ENCODE peak calls at places on chromosomes 11 and 22, in six cellular contexts. Y, R, T, A, I and M are unnamed samples.

GRCh38 chr11:57641426-57641825 is 8.3 kb downstream of the YPEL4 start:
- DNase-seq in Y (no peak), R (no peak), A (no peak), T (no peak), I (no peak), M (no peak)

GRCh38 chr11:2578934-2579280 is 120.9 kb downstream of the KCNQ1OT1 start:
- DNase-seq in A (no peak), R (no peak), I (no peak), Y (no peak), T (no peak), M (no peak)

GRCh38 chr22:11616811-11617210 is 3911.2 kb upstream of the OR11H1 start:
- DNase-seq in Y (no peak), I (no peak), A (no peak), R (no peak), T (no peak), M (no peak)

GRCh38 chr11:77669848-77670511 is 32.4 kb upstream of the CLNS1A start:
- DNase-seq in I (no peak), T (no peak), Y (no peak), R (no peak), A (no peak), M (no peak)

GRCh38 chr11:127199306-127199801 is 198.8 kb upstream of the KIRREL3 start:
- DNase-seq in A (no peak), I (no peak), Y (no peak), R (no peak), T (no peak), M (no peak)

GRCh38 chr11:70826541-70826943 is 425.8 kb downstream of the SHANK2 start:
- DNase-seq in T (peak; percentile 26), Y (no peak), R (peak; percentile 14), I (no peak), A (no peak), M (no peak)

GRCh38 chr11:64444838-64445441 is 86.0 kb downstream of the RPS6KA4 start:
- DNase-seq in Y (no peak), T (no peak), R (peak; percentile 17), A (no peak), I (peak; percentile 38), M (no peak)

GRCh38 chr11:58905716-58906547 is 33.4 kb upstream of the GLYATL1 start:
- DNase-seq in R (peak; percentile 50), T (peak; percentile 58), I (no peak), Y (no peak), A (no peak), M (peak; percentile 64)

GRCh38 chr11:110948112-110948511 is 235.9 kb upstream of the ARHGAP20 start:
- DNase-seq in Y (no peak), T (no peak), I (no peak), R (no peak), A (no peak), M (no peak)

GRCh38 chr11:122709042-122709760 is 53.7 kb downstream of the UBASH3B start:
- DNase-seq in Y (no peak), A (no peak), T (no peak), I (no peak), R (no peak), M (no peak)

GRCh38 chr11:100827934-100828661 is 141.0 kb downstream of the ARHGAP42 start:
- DNase-seq in T (no peak), I (no peak), Y (no peak), A (no peak), R (peak; percentile 18), M (no peak)

GRCh38 chr11:72222106-72222891 is 2.3 kb upstream of the INPPL1 start:
- DNase-seq in R (no peak), T (no peak), I (no peak), Y (no peak), A (no peak), M (no peak)

GRCh38 chr11:113546757-113547507 is 71.7 kb upstream of the DRD2 start:
- DNase-seq in A (no peak), T (no peak), I (no peak), Y (no peak), R (no peak), M (no peak)

GRCh38 chr11:95659088-95659487 is 130.5 kb downstream of the FAM76B start:
- DNase-seq in A (no peak), I (no peak), T (no peak), Y (no peak), R (no peak), M (no peak)

GRCh38 chr11:77312107-77312506 is 10.6 kb upstream of the GDPD4 start:
- DNase-seq in A (no peak), T (no peak), Y (no peak), I (no peak), R (no peak), M (no peak)

GRCh38 chr11:47620836-47621378 is 21.5 kb downstream of the MTCH2 start:
- DNase-seq in R (no peak), Y (no peak), I (no peak), A (no peak), T (no peak), M (no peak)

GRCh38 chr11:29159552-29160465 is 857.0 kb downstream of the KCNA4 start:
- DNase-seq in T (peak; percentile 1), Y (no peak), I (peak; percentile 12), R (peak; percentile 33), A (no peak), M (no peak)

GRCh38 chr22:27626675-27627443 is 174.7 kb downstream of the MN1 start:
- DNase-seq in A (no peak), I (no peak), T (no peak), R (no peak), Y (no peak), M (no peak)

GRCh38 chr11:118618115-118618990 is 10.9 kb downstream of the PHLDB1 start:
- DNase-seq in A (no peak), I (no peak), Y (no peak), T (peak; percentile 72), R (no peak), M (peak; percentile 78)

GRCh38 chr11:64696045-64696444 is 27.0 kb downstream of the NRXN2 start:
- DNase-seq in A (no peak), I (no peak), R (no peak), Y (no peak), T (no peak), M (no peak)

GRCh38 chr11:35066029-35066428 is 72.9 kb upstream of the CD44 start:
- DNase-seq in T (no peak), A (no peak), R (no peak), I (no peak), Y (no peak), M (no peak)

GRCh38 chr22:34760276-34761008 is 305.5 kb upstream of the ISX start:
- DNase-seq in A (no peak), T (no peak), I (no peak), Y (no peak), R (peak; percentile 15), M (no peak)

GRCh38 chr11:48091426-48092102 is 111.2 kb downstream of the PTPRJ start:
- DNase-seq in T (no peak), R (no peak), Y (no peak), A (no peak), I (no peak), M (no peak)

GRCh38 chr22:19406846-19407245 is 24.7 kb downstream of the HIRA start:
- DNase-seq in T (no peak), I (no peak), Y (no peak), A (no peak), R (no peak), M (no peak)

GRCh38 chr11:129853508-129854228 is 38.0 kb downstream of the TMEM45B start:
- DNase-seq in Y (peak; percentile 20), A (peak; percentile 76), R (peak; percentile 73), T (no peak), I (no peak), M (peak; percentile 17)

GRCh38 chr11:46326813-46327416 is 20.3 kb upstream of the DGKZ start:
- DNase-seq in I (no peak), T (no peak), A (no peak), R (no peak), Y (no peak), M (no peak)

GRCh38 chr11:12253843-12254281 is 123.5 kb upstream of the PARVA start:
- DNase-seq in Y (no peak), R (peak; percentile 77), I (no peak), A (no peak), T (no peak), M (no peak)

GRCh38 chr11:126834149-126834548 is 166.4 kb downstream of the KIRREL3 start:
- DNase-seq in Y (no peak), R (no peak), I (peak; percentile 24), T (no peak), A (no peak), M (no peak)

GRCh38 chr22:39748877-39749276 is 144.7 kb downstream of the ENTHD1 start:
- DNase-seq in Y (no peak), T (no peak), R (no peak), I (no peak), A (no peak), M (no peak)